ENCODE peak calls at places on chromosomes 13 and 19, in ten cellular contexts. T, G, O, N, X, P, H, U, Z and C are unnamed samples.

GRCh38 chr13:78607409-78608253 is 4.3 kb upstream of the POU4F1 start:
- DNase-seq in U (no peak), N (no peak), H (no peak), X (no peak), P (peak; percentile 62), O (no peak), T (no peak), G (no peak), Z (no peak), C (no peak)

GRCh38 chr13:103371271-103371670 is 305.1 kb upstream of the SLC10A2 start:
- DNase-seq in H (no peak), P (no peak), N (no peak), O (no peak), X (no peak), G (no peak), Z (no peak), T (no peak), U (no peak), C (no peak)

GRCh38 chr13:98829541-98829940 is 77.1 kb upstream of the SLC15A1 start:
- DNase-seq in O (no peak), T (no peak), N (no peak), H (no peak), G (no peak), X (no peak), U (no peak), Z (no peak), P (no peak), C (no peak)

GRCh38 chr19:52034051-52034728 is 6.0 kb upstream of the ZNF614 start:
- DNase-seq in X (no peak), T (no peak), Z (no peak), N (no peak), G (no peak), U (no peak), O (no peak), H (no peak), P (no peak), C (no peak)

GRCh38 chr13:40982772-40983171 is 36.3 kb downstream of the ELF1 start:
- DNase-seq in O (peak; percentile 43), X (peak; percentile 66), H (peak; percentile 71), G (peak; percentile 23), N (peak; percentile 48), P (no peak), U (peak; percentile 26), Z (no peak), T (no peak), C (no peak)

GRCh38 chr13:43305416-43305815 is 282.0 kb downstream of the DNAJC15 start:
- DNase-seq in Z (no peak), P (no peak), N (no peak), T (no peak), H (peak; percentile 32), X (no peak), G (no peak), U (no peak), O (no peak), C (no peak)

GRCh38 chr13:23610187-23610576 is 40.0 kb downstream of the TNFRSF19 start:
- DNase-seq in U (no peak), O (no peak), H (no peak), G (no peak), P (no peak), Z (peak; percentile 31), N (no peak), X (no peak), T (no peak), C (no peak)

GRCh38 chr13:67620665-67621064 is 390.5 kb upstream of the PCDH9 start:
- DNase-seq in O (no peak), U (no peak), G (no peak), N (no peak), X (no peak), P (no peak), T (no peak), H (no peak), Z (no peak), C (no peak)

GRCh38 chr19:5624154-5624663 is 1.3 kb downstream of the SAFB start:
- DNase-seq in G (peak; percentile 13), H (no peak), Z (no peak), O (peak; percentile 37), X (peak; percentile 23), P (peak; percentile 39), U (no peak), T (no peak), N (peak; percentile 65), C (no peak)

GRCh38 chr19:17170538-17171297 is 44.4 kb upstream of the USE1 start:
- DNase-seq in H (no peak), U (no peak), Z (no peak), X (no peak), N (no peak), O (no peak), T (no peak), P (no peak), G (no peak), C (no peak)

GRCh38 chr19:49472936-49473335 is 1.1 kb upstream of the FLT3LG start:
- DNase-seq in O (no peak), X (no peak), H (no peak), N (no peak), Z (no peak), P (no peak), U (no peak), T (no peak), G (no peak), C (no peak)

GRCh38 chr19:34265221-34265650 is 10.9 kb downstream of the GARRE1 start:
- DNase-seq in O (peak; percentile 31), T (no peak), U (no peak), H (no peak), X (no peak), P (no peak), G (no peak), N (no peak), Z (no peak), C (no peak)

GRCh38 chr13:26476111-26476743 is 81.3 kb upstream of the WASF3 start:
- DNase-seq in P (peak; percentile 52), X (no peak), T (no peak), G (no peak), U (no peak), N (peak; percentile 52), Z (no peak), H (no peak), O (no peak), C (no peak)

GRCh38 chr13:99496322-99497142 is 4.7 kb upstream of the TM9SF2 start:
- DNase-seq in P (no peak), X (peak; percentile 62), T (no peak), H (peak; percentile 91), U (peak; percentile 64), Z (peak; percentile 90), O (peak; percentile 72), N (peak; percentile 94), G (peak; percentile 50), C (no peak)

GRCh38 chr13:21238267-21238666 is 61.8 kb downstream of the MRPL57 start:
- DNase-seq in T (no peak), P (no peak), X (no peak), G (no peak), H (no peak), N (no peak), O (no peak), U (no peak), Z (no peak), C (no peak)

GRCh38 chr13:113651511-113652403 is 6.2 kb downstream of the ATP4B start:
- DNase-seq in N (no peak), T (no peak), O (peak; percentile 5), Z (no peak), G (no peak), H (no peak), X (no peak), P (no peak), U (no peak), C (peak; percentile 9)

GRCh38 chr13:57748096-57748495 is 116.6 kb downstream of the PCDH17 start:
- DNase-seq in G (no peak), P (no peak), U (no peak), X (no peak), N (no peak), Z (no peak), T (no peak), O (no peak), H (no peak), C (no peak)

GRCh38 chr13:22703601-22704209 is 477.1 kb upstream of the SGCG start:
- DNase-seq in U (no peak), X (no peak), O (no peak), P (no peak), N (no peak), T (no peak), Z (no peak), G (no peak), H (no peak), C (no peak)

GRCh38 chr13:103431880-103432279 is 365.7 kb upstream of the SLC10A2 start:
- DNase-seq in U (no peak), G (no peak), P (no peak), H (no peak), N (no peak), X (no peak), T (no peak), Z (no peak), O (no peak), C (no peak)

GRCh38 chr19:52748336-52748950 is 13.6 kb upstream of the ZNF611 start:
- DNase-seq in Z (peak; percentile 33), H (peak; percentile 1), X (peak; percentile 47), G (no peak), P (peak; percentile 73), T (no peak), N (no peak), U (no peak), O (peak; percentile 38), C (no peak)

GRCh38 chr13:94030415-94031119 is 448.9 kb downstream of the DCT start:
- DNase-seq in T (no peak), Z (no peak), H (no peak), U (no peak), P (no peak), N (no peak), X (no peak), G (no peak), O (no peak), C (no peak)

GRCh38 chr19:19006213-19006612 is 27.1 kb downstream of the SUGP2 start:
- DNase-seq in T (no peak), Z (no peak), H (no peak), O (no peak), G (no peak), X (no peak), U (no peak), N (no peak), P (no peak), C (no peak)

GRCh38 chr13:30618938-30619289 is 1.2 kb downstream of the USPL1 start:
- DNase-seq in N (no peak), H (no peak), U (no peak), O (no peak), X (no peak), P (no peak), Z (no peak), T (no peak), G (no peak), C (no peak)

GRCh38 chr13:48304132-48304876 is 753 bp downstream of the RB1 start:
- DNase-seq in O (no peak), Z (no peak), X (peak; percentile 46), H (peak; percentile 38), N (peak; percentile 80), T (no peak), U (no peak), G (no peak), P (peak; percentile 59), C (peak; percentile 59)

GRCh38 chr13:38398810-38399493 is 49.3 kb downstream of the UFM1 start:
- DNase-seq in H (no peak), X (no peak), T (no peak), Z (peak; percentile 34), O (no peak), G (no peak), P (no peak), N (no peak), U (no peak), C (no peak)

GRCh38 chr13:97252735-97253134 is 30.6 kb downstream of the MBNL2 start:
- DNase-seq in Z (no peak), U (no peak), T (no peak), O (no peak), H (no peak), N (no peak), X (no peak), P (no peak), G (no peak), C (no peak)

GRCh38 chr19:21569497-21569870 is 64.1 kb downstream of the ZNF429 start:
- DNase-seq in T (no peak), U (peak; percentile 50), O (no peak), H (no peak), P (no peak), X (peak; percentile 81), G (peak; percentile 18), Z (peak; percentile 7), N (no peak), C (peak; percentile 29)

GRCh38 chr13:42971670-42972355 is 20.2 kb downstream of the EPSTI1 start:
- DNase-seq in Z (peak; percentile 50), P (no peak), G (no peak), O (no peak), U (no peak), H (no peak), N (no peak), T (no peak), X (no peak), C (no peak)